ENCODE peak calls at places on chromosomes 6 and 20, in four cellular contexts. E, X, W and S are unnamed samples.

GRCh38 chr6:13267142-13267621 is 61.2 kb downstream of the TBC1D7 start:
- DNase-seq in E (no peak), X (no peak), W (no peak), S (no peak)

GRCh38 chr6:21506126-21506525 is 87.4 kb upstream of the SOX4 start:
- DNase-seq in E (no peak), X (no peak), W (no peak), S (no peak)

GRCh38 chr6:98539669-98540207 is 294.6 kb upstream of the POU3F2 start:
- DNase-seq in E (no peak), X (no peak), W (no peak), S (no peak)

GRCh38 chr6:5279891-5280338 is 18.6 kb downstream of the FARS2 start:
- DNase-seq in E (no peak), X (no peak), W (no peak), S (no peak)

GRCh38 chr6:148878683-148879082 is 131.9 kb downstream of the UST start:
- DNase-seq in E (no peak), X (no peak), W (no peak), S (no peak)

GRCh38 chr20:12575352-12576095 is 433.2 kb upstream of the SPTLC3 start:
- DNase-seq in E (no peak), X (no peak), W (peak; percentile 95), S (no peak)

GRCh38 chr6:123838612-123839279 is 35.1 kb downstream of the NKAIN2 start:
- DNase-seq in E (no peak), X (no peak), W (no peak), S (no peak)

GRCh38 chr6:28747631-28748157 is 176.1 kb downstream of the TRIM27 start:
- DNase-seq in E (peak; percentile 89), X (peak; percentile 86), W (no peak), S (no peak)

GRCh38 chr6:152368761-152369624 is 268.2 kb downstream of the SYNE1 start:
- DNase-seq in E (no peak), X (no peak), W (peak; percentile 80), S (no peak)

GRCh38 chr20:29472606-29473005 is 1784.9 kb upstream of the DEFB115 start:
- DNase-seq in E (no peak), X (no peak), W (no peak), S (no peak)

GRCh38 chr6:1200706-1201105 is 111.2 kb upstream of the FOXQ1 start:
- DNase-seq in E (no peak), X (no peak), W (no peak), S (no peak)

GRCh38 chr20:13610205-13610604 is 28.5 kb downstream of the TASP1 start:
- DNase-seq in E (peak; percentile 43), X (no peak), W (no peak), S (no peak)

GRCh38 chr6:39170860-39171259 is 55.9 kb upstream of the SAYSD1 start:
- DNase-seq in E (no peak), X (no peak), W (peak; percentile 9), S (no peak)

GRCh38 chr6:132023490-132023889 is 72.3 kb upstream of the CCN2 start:
- DNase-seq in E (no peak), X (no peak), W (no peak), S (no peak)

GRCh38 chr6:41239467-41240159 is 11.5 kb downstream of the TREML4 start:
- DNase-seq in E (no peak), X (peak; percentile 76), W (no peak), S (peak; percentile 30)

GRCh38 chr6:114437229-114437628 is 94.4 kb upstream of the HS3ST5 start:
- DNase-seq in E (no peak), X (no peak), W (no peak), S (no peak)

GRCh38 chr20:11182715-11183114 is 508.9 kb upstream of the JAG1 start:
- DNase-seq in E (no peak), X (no peak), W (no peak), S (no peak)

GRCh38 chr6:124389127-124389526 is 573.1 kb upstream of the RNF217 start:
- DNase-seq in E (no peak), X (no peak), W (no peak), S (no peak)

GRCh38 chr20:54668271-54669053 is 193.1 kb downstream of the DOK5 start:
- DNase-seq in E (no peak), X (peak; percentile 77), W (no peak), S (no peak)

GRCh38 chr6:105873799-105874198 is 212.3 kb upstream of the PRDM1 start:
- DNase-seq in E (no peak), X (no peak), W (no peak), S (no peak)

DNA sequence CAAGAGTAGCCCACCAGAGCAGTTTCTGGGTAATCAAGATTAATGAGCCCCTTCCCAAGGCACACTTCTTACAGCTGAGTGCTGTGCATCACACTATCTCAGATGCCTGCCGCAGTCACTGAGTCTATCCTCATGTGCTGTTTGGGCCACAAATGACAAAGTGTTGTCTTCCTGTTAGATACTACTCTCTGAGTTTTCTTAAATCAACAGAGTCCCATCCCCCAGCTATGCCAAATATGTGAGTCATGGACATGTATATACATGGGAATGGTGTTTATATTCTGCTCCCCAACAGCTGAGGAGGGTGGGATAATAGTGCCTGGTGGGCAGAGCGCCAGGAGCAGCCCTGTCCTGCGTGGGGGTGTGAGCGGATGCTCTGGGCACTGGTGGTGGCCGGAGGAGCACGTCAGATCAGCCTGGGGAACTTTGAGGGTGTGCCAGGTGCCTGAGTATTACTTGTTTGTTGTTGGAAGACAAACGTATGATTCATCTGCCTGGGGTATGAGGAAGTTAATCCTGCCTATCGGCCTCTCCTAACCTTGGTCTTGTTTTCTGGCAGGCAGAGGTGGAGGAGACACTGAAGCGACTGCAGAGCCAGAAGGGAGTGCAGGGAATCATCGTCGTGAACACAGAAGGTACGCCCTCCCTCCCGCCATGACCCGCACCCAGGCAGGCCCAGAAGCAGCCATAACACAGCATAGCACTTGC is 9.6 kb downstream of the DYNLRB1 start:
- DNase-seq in E (no peak), X (no peak), W (peak; percentile 95), S (no peak)
- H3K4me1 ChIP-seq in E (no peaks in the 10 kb centered on the region), X (peaks cover 3% of the 10 kb centered on the region), W (peaks cover 66% of the 10 kb centered on the region), S (peaks cover 11% of the 10 kb centered on the region)

GRCh38 chr20:50543326-50543725 is 33.1 kb downstream of the PTPN1 start:
- DNase-seq in E (no peak), X (no peak), W (no peak), S (no peak)
- H3K4me1 ChIP-seq in E (no peaks in the 10 kb centered on the region), X (peaks cover 6% of the 10 kb centered on the region), W (peaks cover 42% of the 10 kb centered on the region), S (peaks cover 3% of the 10 kb centered on the region)

DNA sequence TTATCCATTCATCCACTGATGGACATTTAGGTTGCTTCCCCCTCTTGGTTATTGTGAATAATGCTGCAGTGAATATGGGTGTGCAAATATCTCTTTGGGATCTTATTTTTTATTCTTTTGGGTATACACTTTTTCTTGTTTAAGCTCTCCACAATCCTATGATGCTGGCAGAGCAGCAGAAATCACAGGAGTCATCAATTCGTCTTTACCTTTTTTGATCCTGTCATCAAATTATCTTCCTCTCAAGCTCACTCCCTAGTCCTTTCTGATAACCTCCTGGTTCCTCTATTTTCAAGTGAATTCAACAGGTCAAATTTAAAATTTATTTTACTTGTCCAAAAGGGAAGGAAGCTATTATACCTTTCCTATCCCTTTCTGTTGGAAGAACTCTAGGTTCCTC is 89.1 kb downstream of the PLCG1 start:
- DNase-seq in E (no peak), X (no peak), W (no peak), S (no peak)
- H3K4me1 ChIP-seq in E (no peaks in the 10 kb centered on the region), X (no peaks in the 10 kb centered on the region), W (peaks cover 26% of the 10 kb centered on the region), S (no peaks in the 10 kb centered on the region)

DNA sequence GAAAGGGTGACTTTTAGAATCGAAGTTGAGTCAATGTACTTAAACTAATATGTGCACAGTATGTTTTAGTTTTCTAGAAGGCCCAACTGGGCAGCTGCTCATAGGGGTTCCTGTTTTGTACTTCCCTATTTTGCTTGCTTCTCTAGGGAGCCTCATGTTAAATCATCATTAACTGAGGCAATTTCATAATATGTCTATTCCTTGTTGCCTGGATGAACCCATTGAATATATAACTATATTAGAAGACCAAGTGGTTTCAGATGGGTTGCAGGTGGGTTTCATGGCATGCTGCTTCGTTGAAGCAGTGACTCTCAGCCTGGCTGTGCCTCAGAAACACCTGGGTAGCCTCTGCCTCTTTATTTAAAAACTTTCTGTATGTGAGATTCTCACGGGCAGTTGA is 22.2 kb downstream of the CARMIL1 start:
- DNase-seq in E (no peak), X (no peak), W (no peak), S (no peak)
- H3K4me1 ChIP-seq in E (no peaks in the 10 kb centered on the region), X (peaks cover 5% of the 10 kb centered on the region), W (no peaks in the 10 kb centered on the region), S (peaks cover 2% of the 10 kb centered on the region)

GRCh38 chr6:112234596-112234995 is 19.8 kb downstream of the LAMA4 start:
- DNase-seq in E (no peak), X (no peak), W (no peak), S (no peak)

GRCh38 chr6:112235956-112236355 is 18.4 kb downstream of the LAMA4 start:
- DNase-seq in E (no peak), X (no peak), W (no peak), S (no peak)

GRCh38 chr6:112237644-112238043 is 16.7 kb downstream of the LAMA4 start:
- DNase-seq in E (no peak), X (no peak), W (peak; percentile 90), S (no peak)

GRCh38 chr6:112233864-112234263 is 20.5 kb downstream of the LAMA4 start:
- DNase-seq in E (no peak), X (no peak), W (peak; percentile 73), S (no peak)

GRCh38 chr6:112237066-112237465 is 17.3 kb downstream of the LAMA4 start:
- DNase-seq in E (no peak), X (no peak), W (no peak), S (no peak)
- H3K4me1 ChIP-seq in E (no peaks in the 10 kb centered on the region), X (no peaks in the 10 kb centered on the region), W (peaks cover 78% of the 10 kb centered on the region), S (no peaks in the 10 kb centered on the region)

GRCh38 chr6:146545608-146546007 is 2.0 kb downstream of the RAB32 start:
- DNase-seq in E (no peak), X (no peak), W (no peak), S (no peak)

GRCh38 chr6:146542881-146543210 is 787 bp upstream of the RAB32 start:
- DNase-seq in E (no peak), X (no peak), W (no peak), S (no peak)

GRCh38 chr6:146543211-146543939 is at the start of gene RAB32:
- DNase-seq in E (no peak), X (peak; percentile 85), W (peak; percentile 96), S (peak; percentile 67)

GRCh38 chr6:146544783-146545182 is 1.1 kb downstream of the RAB32 start:
- DNase-seq in E (no peak), X (no peak), W (peak; percentile 55), S (no peak)

GRCh38 chr6:146543940-146544661 is 468 bp downstream of the RAB32 start:
- DNase-seq in E (no peak), X (peak; percentile 65), W (peak; percentile 70), S (no peak)
- H3K4me1 ChIP-seq in E (no peaks in the 10 kb centered on the region), X (no peaks in the 10 kb centered on the region), W (peaks cover 20% of the 10 kb centered on the region), S (no peaks in the 10 kb centered on the region)

GRCh38 chr20:36835453-36836198 is 40.3 kb upstream of the TLDC2 start:
- DNase-seq in E (peak; percentile 89), X (peak; percentile 87), W (peak; percentile 98), S (peak; percentile 92)
- H3K4me1 ChIP-seq in E (peaks cover 1% of the 10 kb centered on the region), X (no peaks in the 10 kb centered on the region), W (peaks cover 62% of the 10 kb centered on the region), S (peaks cover 16% of the 10 kb centered on the region)